ENCODE peak calls at places on chromosomes 5 and 9, in four cellular contexts. I is HepG2, D is K562, O is GM12878. S is an unnamed sample.

GRCh38 chr9:78680196-78680595 is 383.3 kb downstream of the PSAT1 start:
- DNase-seq in I (no peak), D (no peak), O (no peak), S (no peak)

GRCh38 chr5:78534148-78535009 is 114.2 kb downstream of the LHFPL2 start:
- DNase-seq in I (no peak), D (peak; percentile 15), O (no peak), S (no peak)

GRCh38 chr5:154714271-154714986 is 40.7 kb upstream of the LARP1 start:
- DNase-seq in I (peak; percentile 66), D (no peak), O (peak; percentile 32), S (no peak)

GRCh38 chr5:133370904-133371303 is 241.4 kb downstream of the FSTL4 start:
- DNase-seq in I (no peak), D (no peak), O (no peak), S (no peak)

GRCh38 chr5:95812100-95812472 is 10.4 kb downstream of the GLRX start:
- DNase-seq in I (peak; percentile 77), D (no peak), O (no peak), S (peak; percentile 35)

GRCh38 chr5:95113489-95113888 is 171.4 kb downstream of the MCTP1 start:
- DNase-seq in I (no peak), D (no peak), O (no peak), S (no peak)

GRCh38 chr5:157820593-157821252 is 38.2 kb downstream of the CLINT1 start:
- DNase-seq in I (peak; percentile 64), D (peak; percentile 19), O (no peak), S (peak; percentile 19)

GRCh38 chr5:150394103-150394502 is 18.6 kb downstream of the CD74 start:
- DNase-seq in I (no peak), D (no peak), O (no peak), S (no peak)

GRCh38 chr9:117929873-117930272 is 225.7 kb downstream of the TLR4 start:
- DNase-seq in I (no peak), D (no peak), O (no peak), S (no peak)

DNA sequence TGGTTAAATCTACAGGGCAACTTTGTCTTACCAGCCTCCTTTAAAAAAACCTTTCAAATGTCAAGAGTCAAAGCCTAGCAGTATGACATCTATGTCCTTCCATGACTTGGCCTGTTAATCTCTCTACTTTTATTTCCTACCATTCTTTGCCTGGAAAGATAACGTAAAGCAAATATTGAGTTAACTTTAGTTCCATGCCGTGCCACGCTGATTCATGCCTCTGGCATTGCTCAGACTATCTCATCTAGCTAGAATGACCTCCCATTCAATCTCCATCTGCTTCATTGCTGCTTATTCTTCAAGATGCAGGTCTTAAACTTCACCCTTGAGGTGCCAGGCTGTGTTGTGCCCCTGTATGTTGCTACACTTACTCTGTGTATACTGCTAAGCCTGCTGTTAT is 729.8 kb downstream of the EFNA5 start:
- DNase-seq in I (peak; percentile 6), D (no peak), O (no peak), S (no peak)
- TF ChIP-seq SMC3 in I (no peak), D (no peak), O (no peak), S (no peak)

GRCh38 chr9:4238522-4238921 is 61.3 kb downstream of the GLIS3 start:
- DNase-seq in I (no peak), D (no peak), O (no peak), S (no peak)
- TF ChIP-seq TAF1 in I (no peak), D (no peak), O (no peak), S (no peak)

DNA sequence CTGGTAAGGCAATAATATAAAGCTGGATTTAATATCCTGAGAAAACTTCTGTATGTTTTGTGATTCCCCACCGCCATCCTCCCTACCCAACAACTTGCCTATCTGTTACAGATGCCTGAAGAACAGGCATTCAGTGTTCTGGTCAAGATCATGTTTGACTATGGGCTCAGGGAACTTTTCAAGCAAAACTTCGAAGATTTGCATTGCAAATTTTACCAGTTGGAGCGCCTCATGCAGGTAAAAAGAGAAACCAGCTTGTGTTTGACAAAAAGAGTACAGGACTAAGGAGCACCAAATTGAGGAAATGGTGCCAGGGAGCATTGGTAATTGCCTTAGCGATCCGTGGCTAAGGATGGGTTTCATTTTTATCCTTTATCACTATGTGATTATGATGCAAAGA is 40.0 kb downstream of the GPR21 start:
- DNase-seq in I (no peak), D (no peak), O (no peak), S (no peak)
- H3K9ac ChIP-seq in I (no peak overlapping the region), D (no peak overlapping the region), O (no peak overlapping the region), S (no peak overlapping the region)

DNA sequence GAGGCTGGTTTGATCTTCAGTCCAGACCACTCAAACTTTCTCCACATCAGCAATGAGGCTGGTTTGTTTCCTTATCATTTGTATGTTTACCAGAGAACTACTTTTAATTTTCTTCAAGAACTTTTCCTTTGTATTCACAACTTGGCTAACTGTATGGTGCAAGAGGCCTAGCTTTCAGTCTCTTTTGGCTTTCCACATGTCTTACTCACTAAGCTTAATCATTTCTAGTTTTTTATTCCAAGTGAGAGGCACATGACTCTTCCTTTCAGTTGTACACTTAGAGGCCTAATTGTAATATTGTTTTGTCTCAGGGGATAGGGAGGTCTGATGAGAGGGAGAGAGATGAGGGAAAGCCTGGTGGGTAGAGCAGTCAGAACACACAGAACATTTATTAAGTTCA is 554.0 kb upstream of the ARRDC3 start:
- DNase-seq in I (no peak), D (no peak), O (no peak), S (no peak)
- TF ChIP-seq SMC3 in I (no peak), D (no peak), O (no peak), S (no peak)